ENCODE peak calls at places on chromosome 4, in four cellular contexts. N is WTC11, U is GM12878, F is K562. B is an unnamed sample.

GRCh38 chr4:28481565-28481964 is 1620.9 kb downstream of the STIM2 start:
- DNase-seq in N (no peak), U (no peak), F (no peak), B (no peak)

GRCh38 chr4:39699676-39700409 is 1.9 kb downstream of the UBE2K start:
- DNase-seq in N (no peak), U (no peak), F (no peak), B (no peak)

GRCh38 chr4:87092389-87093141 is 127.9 kb downstream of the KLHL8 start:
- DNase-seq in N (no peak), U (no peak), F (peak), B (peak)

GRCh38 chr4:67871867-67872266 is 11.9 kb downstream of the TMPRSS11D start:
- DNase-seq in N (no peak), U (no peak), F (no peak), B (peak)

GRCh38 chr4:178665916-178666315 is 1223.7 kb upstream of the AGA start:
- DNase-seq in N (no peak), U (no peak), F (no peak), B (no peak)

GRCh38 chr4:38523524-38524448 is 140.2 kb upstream of the KLF3 start:
- DNase-seq in N (no peak), U (peak), F (peak), B (no peak)

GRCh38 chr4:150699599-150699998 is 117.6 kb downstream of the MAB21L2 start:
- DNase-seq in N (no peak), U (no peak), F (no peak), B (no peak)

GRCh38 chr4:167219090-167219489 is 15.2 kb downstream of the SPOCK3 start:
- DNase-seq in N (no peak), U (no peak), F (no peak), B (no peak)

GRCh38 chr4:8276358-8277240 is 7.0 kb downstream of the HTRA3 start:
- DNase-seq in N (no peak), U (no peak), F (no peak), B (no peak)

GRCh38 chr4:68447201-68447600 is at the start of gene TMPRSS11E:
- DNase-seq in N (no peak), U (no peak), F (no peak), B (no peak)

GRCh38 chr4:113303315-113303714 is 253.9 kb downstream of the ANK2 start:
- DNase-seq in N (no peak), U (no peak), F (no peak), B (no peak)

GRCh38 chr4:172287112-172287511 is 473.9 kb downstream of the GALNTL6 start:
- DNase-seq in N (no peak), U (no peak), F (no peak), B (no peak)

GRCh38 chr4:10108818-10109783 is 7.5 kb downstream of the WDR1 start:
- DNase-seq in N (no peak), U (no peak), F (no peak), B (no peak)

GRCh38 chr4:175298119-175298518 is 380.0 kb downstream of the ADAM29 start:
- DNase-seq in N (no peak), U (no peak), F (no peak), B (no peak)

GRCh38 chr4:81747242-81747930 is 275.7 kb upstream of the RASGEF1B start:
- DNase-seq in N (no peak), U (no peak), F (peak), B (no peak)

GRCh38 chr4:992297-993110 is 700 bp downstream of the SLC26A1 start:
- DNase-seq in N (no peak), U (no peak), F (peak), B (no peak)

GRCh38 chr4:995311-996026 is 2.3 kb upstream of the SLC26A1 start:
- DNase-seq in N (no peak), U (no peak), F (no peak), B (peak)

GRCh38 chr4:990746-991367 is 2.3 kb downstream of the SLC26A1 start:
- DNase-seq in N (no peak), U (no peak), F (no peak), B (no peak)

GRCh38 chr4:991451-992296 is 1.5 kb downstream of the SLC26A1 start:
- DNase-seq in N (no peak), U (no peak), F (no peak), B (no peak)

DNA sequence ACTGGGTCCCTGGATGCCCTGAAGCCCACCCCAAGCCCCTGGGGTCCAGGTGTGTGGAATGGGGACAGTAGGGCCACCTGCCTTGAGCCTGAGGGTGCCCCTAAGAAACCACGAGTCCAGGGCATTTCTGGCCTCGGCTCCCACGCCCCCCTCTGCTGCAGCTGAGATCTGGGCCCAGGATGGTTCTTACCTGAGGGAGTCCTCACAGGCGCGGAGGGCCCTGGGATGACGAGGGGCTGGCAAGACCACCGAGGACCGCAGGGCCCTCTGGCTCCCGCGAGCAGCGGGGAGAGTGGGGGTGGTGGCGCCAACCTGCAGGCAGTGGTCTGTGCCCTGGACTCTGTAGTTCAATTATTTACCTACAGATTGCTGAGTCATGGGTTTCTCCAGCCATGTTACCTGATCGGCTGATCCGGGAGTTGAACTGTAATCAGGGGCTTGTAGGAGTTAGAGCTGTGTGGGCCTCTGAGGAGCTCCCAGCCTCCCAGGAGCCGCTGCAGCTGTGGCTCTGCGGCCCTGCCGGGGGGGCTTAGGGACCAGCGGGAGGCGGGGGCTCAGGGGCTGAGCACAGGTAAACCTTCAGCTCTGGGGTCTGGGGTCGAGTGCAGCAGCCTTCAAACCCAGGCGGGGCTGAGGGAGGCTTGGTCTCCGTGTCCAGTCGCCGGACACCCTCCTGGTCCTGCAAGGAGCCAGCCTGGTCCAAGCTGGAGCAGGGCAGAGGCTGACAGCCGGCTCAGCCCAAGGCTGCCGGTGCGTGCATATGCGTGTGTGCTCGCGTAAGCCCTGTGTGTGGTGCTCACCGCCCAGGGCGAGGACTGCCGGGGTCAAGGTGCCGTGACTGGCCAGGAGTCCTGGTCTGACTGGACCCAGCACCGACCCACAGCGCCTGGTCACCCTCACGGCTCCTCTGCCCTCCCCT is at the start of gene SLC26A1:
- DNase-seq in N (no peak), U (no peak), F (peak), B (no peak)
- TF ChIP-seq USF1 in N (no peak), U (no peak), F (no peak), B (no peak)

GRCh38 chr4:77146426-77147399 is 10.3 kb upstream of the CCNG2 start:
- DNase-seq in N (no peak), U (no peak), F (no peak), B (no peak)
- TF ChIP-seq USF1 in N (no peak), U (no peak), F (no peak), B (no peak)

GRCh38 chr4:165489786-165490185 is 111.0 kb downstream of the CPE start:
- DNase-seq in N (no peak), U (no peak), F (no peak), B (no peak)

GRCh38 chr4:165493359-165493758 is 114.6 kb downstream of the CPE start:
- DNase-seq in N (peak), U (no peak), F (peak), B (peak)
- TF ChIP-seq USF1 in N (no peak), U (no peak), F (no peak), B (no peak)

DNA sequence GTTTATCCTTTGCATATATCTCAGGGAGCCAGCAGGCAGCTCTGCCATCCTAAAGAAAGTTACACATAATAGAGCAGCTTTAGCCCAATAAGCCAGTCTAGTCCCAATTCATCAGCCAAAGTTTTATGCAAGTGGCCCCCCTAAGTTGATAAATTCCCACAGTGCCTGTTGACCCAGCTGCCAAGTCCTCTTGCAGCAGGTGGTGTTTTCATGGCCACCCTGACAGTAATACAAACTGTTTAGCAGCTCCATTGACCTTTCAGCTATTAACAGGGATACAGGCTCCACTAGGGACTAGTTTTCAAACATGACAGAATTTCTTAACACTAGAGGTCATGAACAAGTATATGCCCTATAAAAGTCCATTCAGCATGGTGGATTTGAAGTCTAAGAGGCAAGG is 77.5 kb downstream of the HHIP start:
- DNase-seq in N (no peak), U (no peak), F (no peak), B (no peak)
- TF ChIP-seq USF1 in N (no peak), U (no peak), F (no peak), B (no peak)

GRCh38 chr4:146161243-146161642 is 14.3 kb upstream of the LSM6 start:
- DNase-seq in N (no peak), U (no peak), F (no peak), B (no peak)
- TF ChIP-seq USF1 in N (no peak), U (no peak), F (no peak), B (no peak)

GRCh38 chr4:144644368-144645101 is 1.4 kb upstream of the HHIP start:
- DNase-seq in N (no peak), U (no peak), F (no peak), B (no peak)

GRCh38 chr4:144646523-144647094 is 653 bp downstream of the HHIP start:
- DNase-seq in N (peak), U (no peak), F (no peak), B (peak)

GRCh38 chr4:144645102-144645469 is 870 bp upstream of the HHIP start:
- DNase-seq in N (peak), U (no peak), F (no peak), B (peak)

GRCh38 chr4:144647095-144647959 is 1.4 kb downstream of the HHIP start:
- DNase-seq in N (peak), U (no peak), F (peak), B (peak)

DNA sequence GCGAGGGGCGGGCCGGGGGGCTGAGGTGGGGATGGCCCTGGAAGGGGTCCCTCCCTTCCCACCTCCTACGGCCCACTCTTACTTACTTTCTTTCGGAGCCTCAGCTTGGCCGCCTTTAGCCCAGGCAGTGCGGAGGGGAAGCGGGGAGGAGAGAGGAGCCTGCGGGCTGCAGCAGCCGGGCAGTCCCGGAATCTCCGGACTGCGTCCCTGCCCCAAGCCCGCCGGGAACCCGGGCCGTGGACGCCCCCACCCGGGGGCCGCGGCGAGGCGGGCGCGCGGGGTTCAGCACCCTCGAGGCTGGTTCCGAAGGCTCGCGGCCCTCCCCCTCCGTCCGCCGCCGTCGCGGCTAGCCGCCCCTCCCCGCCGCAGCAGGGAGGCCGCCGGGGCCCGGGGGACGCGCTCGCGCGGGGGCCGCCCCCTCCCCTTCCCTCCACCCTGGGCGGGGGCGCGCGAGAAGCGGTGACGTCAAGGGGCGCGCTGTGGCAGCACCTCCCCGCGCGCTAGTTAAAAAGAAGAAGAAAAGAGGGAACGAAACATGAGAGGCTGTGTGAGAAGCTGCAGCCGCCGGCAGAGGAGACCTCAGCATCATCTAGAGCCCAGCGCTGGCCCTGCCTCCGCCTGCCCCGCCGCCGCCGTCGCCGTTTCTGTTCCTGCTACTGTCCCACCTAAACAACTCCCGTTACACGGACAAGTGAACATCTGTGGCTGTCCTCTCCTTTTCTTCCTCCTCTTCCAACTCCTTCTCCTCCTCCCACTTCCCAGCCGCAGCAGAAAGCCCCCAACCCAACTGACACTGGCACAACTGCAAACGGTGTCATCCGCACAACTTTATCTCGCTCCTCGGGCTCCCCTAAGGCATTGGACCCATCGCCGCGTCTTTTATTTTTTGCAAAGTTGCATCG is at the start of gene HHIP:
- DNase-seq in N (peak), U (no peak), F (peak), B (peak)
- TF ChIP-seq USF1 in N (no peak), U (no peak), F (no peak), B (no peak)

GRCh38 chr4:147567276-147567675 is 49.9 kb upstream of the TMEM184C start:
- DNase-seq in N (no peak), U (no peak), F (no peak), B (no peak)

GRCh38 chr4:147571021-147571770 is 46.0 kb upstream of the TMEM184C start:
- DNase-seq in N (no peak), U (no peak), F (no peak), B (no peak)

GRCh38 chr4:147570616-147571015 is 46.6 kb upstream of the TMEM184C start:
- DNase-seq in N (no peak), U (no peak), F (no peak), B (no peak)

DNA sequence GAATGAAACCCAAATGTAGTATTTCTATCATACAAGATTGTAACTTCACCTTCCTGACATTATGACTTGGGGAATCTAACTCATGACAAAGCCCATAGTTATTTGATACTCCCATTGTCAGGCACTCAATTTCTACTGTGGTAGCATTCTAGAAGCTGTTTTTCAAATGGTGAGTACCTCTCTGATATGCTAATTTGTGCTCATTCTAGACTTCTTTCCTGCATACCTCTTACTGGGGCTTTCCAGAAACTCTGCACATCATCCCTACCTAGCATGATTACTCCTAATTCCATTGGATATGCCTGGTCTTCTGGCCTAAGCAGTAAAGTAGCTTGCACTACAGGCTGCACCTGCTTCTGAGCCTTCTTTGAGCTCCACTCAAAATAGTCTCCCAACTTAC is 50.4 kb upstream of the TMEM184C start:
- DNase-seq in N (no peak), U (no peak), F (no peak), B (no peak)
- TF ChIP-seq USF1 in N (no peak), U (no peak), F (no peak), B (no peak)

GRCh38 chr4:141905751-141906150 is 269.4 kb downstream of the IL15 start:
- DNase-seq in N (no peak), U (no peak), F (no peak), B (no peak)
- TF ChIP-seq USF1 in N (no peak), U (no peak), F (no peak), B (peak)

DNA sequence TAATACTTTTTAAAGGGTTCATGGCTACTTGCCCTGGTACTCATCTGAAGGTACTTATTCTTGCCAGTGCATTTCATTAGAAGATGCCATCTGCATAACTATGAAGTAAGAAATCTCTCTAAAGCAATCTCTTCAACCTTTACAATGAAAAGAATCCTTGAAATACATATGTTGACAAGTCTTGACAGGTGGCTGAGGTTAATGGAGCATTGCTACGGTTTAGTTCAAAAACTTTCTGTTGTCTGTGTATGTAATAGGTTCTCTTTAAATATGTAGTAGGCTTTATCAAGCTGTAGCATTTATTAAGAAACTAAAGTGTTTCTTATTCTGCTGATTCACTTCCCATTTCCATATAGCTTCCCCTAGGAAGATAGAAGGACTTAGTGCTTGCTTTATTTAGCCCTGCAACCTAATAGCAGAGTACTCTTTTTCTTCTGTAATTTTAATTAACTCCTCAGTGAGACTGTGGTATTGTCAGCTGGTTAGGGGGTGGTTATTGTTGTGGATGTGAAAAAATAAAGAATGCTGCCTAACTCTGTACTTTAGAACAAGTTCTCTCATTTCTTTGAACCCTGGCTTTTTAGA is 39.3 kb downstream of the SLAIN2 start:
- DNase-seq in N (no peak), U (no peak), F (no peak), B (no peak)
- TF ChIP-seq USF1 in N (no peak), U (no peak), F (no peak), B (no peak)

B was measured in SK-N-SH.